ENCODE peak calls at places on chromosomes 12 and 14, in six cellular contexts. I is CD8-positive, alpha-beta T cell; Y is GM23248; K is pancreas; M is brain microvascular endothelial cell; N is upper lobe of left lung. T is an unnamed sample. For H3K36me3 and H3K27me3, the result is how much of the 10 kb centered on the place peaks cover.

GRCh38 chr14:32913725-32914124 is 25.0 kb upstream of the NPAS3 start:
- DNase-seq in K (no peak), Y (no peak), I (no peak), M (peak), N (no peak), T (no peak)

GRCh38 chr12:120842595-120842994 is 61.6 kb downstream of the SPPL3 start:
- DNase-seq in Y (no peak), I (no peak), K (no peak), N (no peak), M (no peak), T (no peak)

GRCh38 chr12:12266389-12266872 is 413 bp downstream of the LRP6 start:
- DNase-seq in N (peak), I (no peak), M (no peak), Y (peak), K (no peak), T (no peak)

GRCh38 chr14:37595809-37596595 is 573 bp downstream of the TTC6 start:
- DNase-seq in K (peak), M (no peak), I (no peak), N (peak), Y (peak), T (no peak)

GRCh38 chr12:56775638-56776037 is 12.5 kb downstream of the HSD17B6 start:
- DNase-seq in M (no peak), Y (peak), I (no peak), N (no peak), K (no peak), T (no peak)

GRCh38 chr12:94621662-94622359 is 28.5 kb downstream of the TMCC3 start:
- DNase-seq in I (no peak), M (peak), K (no peak), N (no peak), Y (peak), T (no peak)

GRCh38 chr12:100026241-100026640 is 41.5 kb upstream of the ANKS1B start:
- DNase-seq in N (no peak), K (no peak), Y (no peak), M (no peak), I (no peak), T (no peak)

GRCh38 chr14:87522575-87522974 is 470.4 kb downstream of the GALC start:
- DNase-seq in I (no peak), K (no peak), N (no peak), Y (no peak), M (no peak), T (no peak)

GRCh38 chr12:54700301-54700700 is 52.1 kb upstream of the DCD start:
- DNase-seq in I (no peak), M (no peak), N (no peak), Y (no peak), K (no peak), T (no peak)

GRCh38 chr14:77145975-77146740 is 4.6 kb upstream of the ZDHHC22 start:
- DNase-seq in M (no peak), Y (no peak), N (no peak), K (no peak), I (no peak), T (no peak)

GRCh38 chr12:3897400-3897910 is 24.3 kb upstream of the PARP11 start:
- DNase-seq in M (no peak), I (no peak), Y (no peak), K (no peak), N (no peak), T (peak)

GRCh38 chr14:58427289-58428010 is at the start of the genes KIAA0586 and TIMM9:
- DNase-seq in K (peak), M (peak), Y (peak), N (no peak), I (peak), T (peak)

GRCh38 chr14:24058260-24058950 is 6.6 kb downstream of the CARMIL3 start:
- DNase-seq in I (no peak), M (peak), K (peak), N (no peak), Y (peak), T (peak)

GRCh38 chr12:32604565-32604964 is 74.5 kb upstream of the DNM1L start:
- DNase-seq in K (no peak), Y (no peak), M (no peak), N (no peak), I (no peak), T (no peak)

GRCh38 chr12:107352347-107353081 is 259.2 kb upstream of the CRY1 start:
- DNase-seq in Y (no peak), I (no peak), N (no peak), K (no peak), M (no peak), T (no peak)

GRCh38 chr12:98227162-98227561 is 288.2 kb upstream of the TMPO start:
- DNase-seq in Y (peak), I (no peak), K (no peak), M (no peak), N (no peak), T (no peak)

GRCh38 chr14:101953151-101953550 is 11.2 kb upstream of the DYNC1H1 start:
- DNase-seq in I (no peak), K (no peak), M (no peak), N (no peak), Y (no peak), T (no peak)

GRCh38 chr12:26117321-26117720 is 7.5 kb downstream of the BHLHE41 start:
- DNase-seq in I (no peak), K (no peak), N (no peak), Y (no peak), M (no peak), T (no peak)

GRCh38 chr12:63397807-63398206 is 246.8 kb upstream of the AVPR1A start:
- DNase-seq in I (no peak), Y (no peak), M (no peak), K (no peak), N (no peak), T (no peak)

GRCh38 chr12:116492703-116493324 is 66.4 kb upstream of the MAP1LC3B2 start:
- DNase-seq in I (no peak), Y (peak), K (no peak), N (no peak), M (peak), T (no peak)

GRCh38 chr12:130154276-130154675 is 8.0 kb upstream of the FZD10 start:
- DNase-seq in I (no peak), Y (no peak), K (no peak), M (no peak), N (no peak), T (no peak)

GRCh38 chr14:92161521-92161920 is 39.8 kb downstream of the CPSF2 start:
- DNase-seq in I (no peak), M (no peak), K (no peak), N (no peak), Y (no peak), T (no peak)

GRCh38 chr14:92164958-92165357 is 43.2 kb downstream of the CPSF2 start:
- DNase-seq in I (no peak), K (no peak), N (no peak), M (no peak), Y (no peak), T (no peak)

DNA sequence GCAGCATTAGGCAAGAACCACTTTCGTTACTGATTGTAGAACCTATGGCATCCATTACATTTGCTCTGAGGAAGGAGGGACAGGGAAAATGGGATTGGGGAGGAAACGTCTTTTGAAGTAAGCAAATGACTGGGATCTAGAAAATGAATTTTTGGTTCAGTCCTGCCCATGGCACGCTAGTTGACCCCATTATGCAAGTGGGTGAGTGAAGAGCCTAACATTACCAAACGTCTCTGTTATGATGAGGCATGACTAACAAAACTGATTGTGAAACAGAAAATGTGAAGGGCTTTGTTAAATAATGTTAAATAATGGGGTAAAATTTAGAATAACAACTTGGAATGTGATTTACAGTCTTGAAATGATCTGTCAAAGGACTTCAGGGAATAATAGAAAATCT is 38.9 kb downstream of the CPSF2 start:
- DNase-seq in Y (peak), I (no peak), M (peak), N (no peak), K (no peak), T (no peak)
- H3K36me3 ChIP-seq in Y (half or more), I (under half), M (under half), N (half or more), K (under half), T (under half)

DNA sequence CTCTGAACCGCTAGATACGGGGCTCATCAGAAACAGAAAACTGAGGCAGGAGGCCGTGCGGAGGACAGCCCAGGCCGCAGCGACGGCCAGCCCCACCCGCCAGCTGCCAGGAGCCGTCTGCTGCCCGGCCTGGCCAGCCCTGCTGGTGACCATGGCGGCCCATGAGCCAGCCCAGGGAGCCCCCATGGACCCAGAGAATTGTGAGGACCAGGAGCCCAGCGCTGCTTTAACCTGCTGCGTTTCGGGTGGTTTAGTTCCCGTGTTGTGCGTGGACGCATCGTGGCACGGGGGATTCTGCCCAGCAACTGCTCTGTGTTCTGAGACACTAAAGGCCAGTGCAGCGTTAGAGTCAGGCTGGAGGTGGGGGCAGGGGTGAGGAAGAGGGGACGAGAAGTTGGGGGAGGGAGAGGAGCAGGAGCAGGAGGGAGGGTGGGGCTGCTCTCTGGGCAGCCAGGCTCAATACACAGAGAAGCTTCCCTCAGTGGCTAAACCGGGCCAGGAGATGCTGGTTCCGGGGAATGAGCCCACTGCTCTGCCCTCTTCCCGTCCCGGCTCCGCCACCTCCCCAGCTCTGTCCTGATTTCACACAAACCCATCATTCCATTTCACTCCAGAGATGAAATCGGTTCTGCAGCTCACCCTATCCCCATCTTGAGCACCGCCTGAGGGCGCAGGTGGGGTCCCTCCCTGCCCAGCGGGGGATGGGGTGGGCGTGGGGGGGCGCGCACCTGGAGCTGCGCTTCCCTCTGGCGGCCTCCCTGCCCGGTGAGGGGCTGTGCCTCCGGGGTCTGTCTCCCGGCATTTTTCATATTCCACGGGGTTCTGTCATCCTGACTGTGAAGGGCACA is 44.4 kb downstream of the NOC4L start:
- DNase-seq in Y (no peak), M (no peak), K (no peak), N (peak), I (no peak), T (peak)
- H3K27ac ChIP-seq in Y (no peak), M (no peak), K (peak), N (peak), I (peak), T (peak)

GRCh38 chr12:10741836-10742235 is 18.7 kb upstream of the YBX3 start:
- DNase-seq in K (no peak), N (no peak), Y (no peak), M (no peak), I (no peak), T (no peak)
- H3K27me3 ChIP-seq in K (under half), N (under half), Y (under half), M (under half), I (under half), T (under half)

DNA sequence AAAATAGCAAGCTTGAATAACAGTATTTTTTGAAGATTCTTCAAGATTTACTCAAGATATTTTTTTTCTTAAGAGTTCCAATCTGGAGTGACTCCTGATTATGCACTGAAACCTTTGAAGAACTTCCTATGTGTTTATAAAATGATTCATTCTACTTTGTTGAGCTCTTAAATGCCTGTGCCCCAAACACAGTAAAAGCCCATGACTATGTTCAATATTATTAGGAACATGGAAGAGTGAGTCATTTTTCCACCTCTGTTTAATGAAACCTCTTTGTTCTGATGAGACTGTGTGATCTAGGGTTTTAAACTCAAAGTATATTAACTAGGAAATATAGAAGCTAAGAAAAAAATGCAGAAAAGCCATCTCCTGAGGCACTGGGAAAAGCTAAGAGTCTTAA is 415.0 kb upstream of the FBXO33 start:
- DNase-seq in K (no peak), N (no peak), M (no peak), Y (no peak), I (no peak), T (no peak)
- H3K36me3 ChIP-seq in K (under half), N (under half), M (under half), Y (under half), I (under half), T (under half)

DNA sequence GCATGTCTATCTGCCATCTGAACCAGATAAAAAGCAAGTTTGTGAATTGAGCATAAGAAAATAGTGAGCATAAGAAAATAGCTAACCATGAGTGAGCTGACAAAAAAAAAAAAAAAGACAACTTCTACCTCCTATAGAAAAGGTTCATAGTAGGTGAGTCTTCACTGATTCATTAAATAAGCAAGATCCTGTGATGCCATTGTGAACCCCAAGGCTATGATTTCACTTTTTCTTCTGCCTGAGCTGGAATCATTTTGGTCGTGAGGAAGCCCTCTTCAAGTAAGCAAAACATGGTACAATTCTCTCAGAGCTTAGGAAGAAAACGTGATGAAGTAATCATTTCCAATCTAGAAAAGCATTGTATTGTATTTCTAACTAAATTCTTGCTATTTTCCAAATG is 1.2 kb downstream of the PIK3C2G start:
- DNase-seq in I (no peak), M (no peak), N (no peak), Y (no peak), K (no peak), T (no peak)
- H3K27ac ChIP-seq in I (no peak), M (no peak), N (no peak), Y (no peak), K (no peak), T (no peak)

GRCh38 chr12:132544173-132544468 is 54.2 kb downstream of the FBRSL1 start:
- DNase-seq in Y (no peak), K (no peak), N (no peak), I (no peak), M (no peak), T (no peak)

GRCh38 chr12:132541200-132541599 is 51.2 kb downstream of the FBRSL1 start:
- DNase-seq in M (no peak), I (no peak), Y (no peak), N (peak), K (no peak), T (no peak)

GRCh38 chr12:132543298-132544172 is 53.6 kb downstream of the FBRSL1 start:
- DNase-seq in I (no peak), M (no peak), K (no peak), Y (no peak), N (peak), T (no peak)

GRCh38 chr12:132540436-132540835 is 50.5 kb downstream of the FBRSL1 start:
- DNase-seq in Y (no peak), M (no peak), N (peak), I (no peak), K (no peak), T (no peak)

DNA sequence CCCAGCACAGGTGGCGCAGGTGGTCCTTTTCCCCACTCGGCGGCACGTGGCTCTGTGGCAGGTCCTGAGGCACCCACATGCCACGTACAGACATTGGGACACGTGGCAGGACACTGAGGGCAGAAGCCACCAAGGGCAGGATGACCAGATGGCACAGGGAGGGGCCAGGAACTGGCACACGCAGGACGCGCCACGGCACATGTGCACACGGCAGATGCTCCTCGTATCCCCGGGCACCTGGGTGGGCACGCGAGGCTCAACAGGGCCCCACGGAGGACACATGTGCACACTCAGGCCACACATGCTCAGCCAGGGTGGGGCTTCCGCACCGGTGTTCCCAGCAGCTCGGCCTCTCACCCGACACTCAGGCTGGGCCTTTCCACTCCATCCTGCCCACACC is 52.0 kb downstream of the FBRSL1 start:
- DNase-seq in Y (no peak), M (no peak), K (no peak), N (peak), I (no peak), T (no peak)
- H3K27me3 ChIP-seq in Y (under half), M (under half), K (under half), N (under half), I (under half), T (under half)

T was measured in CD8-positive, alpha-beta memory T cell.